ENCODE peak calls at places on chromosomes 6 and 20, in six cellular contexts. G is HepG2, K is GM12878, V is H1, B is K562, X is GM12891. C is an unnamed sample.

GRCh38 chr20:48823960-48824497 is 3.8 kb downstream of the PREX1 start:
- DNase-seq in G (no peak), K (peak; percentile 76), V (no peak), B (no peak), X (peak; percentile 48), C (peak; percentile 50)

GRCh38 chr20:46000571-46001145 is 8.1 kb upstream of the MMP9 start:
- DNase-seq in G (no peak), K (no peak), V (no peak), B (no peak), X (no peak), C (no peak)

GRCh38 chr6:45806172-45806571 is 209.5 kb downstream of the CLIC5 start:
- DNase-seq in G (no peak), K (no peak), V (no peak), B (no peak), X (no peak), C (no peak)

GRCh38 chr20:41848180-41848579 is 230.0 kb upstream of the CHD6 start:
- DNase-seq in G (peak; percentile 29), K (no peak), V (no peak), B (peak; percentile 24), X (no peak), C (no peak)

GRCh38 chr20:40494238-40494637 is 194.8 kb downstream of the MAFB start:
- DNase-seq in G (no peak), K (no peak), V (no peak), B (no peak), X (no peak), C (no peak)

GRCh38 chr20:4781211-4781610 is 59.5 kb downstream of the PRND start:
- DNase-seq in G (no peak), K (no peak), V (no peak), B (no peak), X (no peak), C (no peak)

GRCh38 chr6:36851632-36852031 is 12.4 kb upstream of the CPNE5 start:
- DNase-seq in G (no peak), K (no peak), V (no peak), B (no peak), X (no peak), C (no peak)

GRCh38 chr6:34460796-34461507 is 4.9 kb upstream of the PACSIN1 start:
- DNase-seq in G (no peak), K (no peak), V (no peak), B (no peak), X (no peak), C (no peak)

GRCh38 chr6:154482858-154483257 is 27.6 kb downstream of the CNKSR3 start:
- DNase-seq in G (no peak), K (no peak), V (no peak), B (no peak), X (no peak), C (no peak)

GRCh38 chr20:51365670-51366069 is 176.8 kb downstream of the NFATC2 start:
- DNase-seq in G (no peak), K (no peak), V (no peak), B (no peak), X (no peak), C (no peak)

GRCh38 chr20:57323034-57323433 is 6.6 kb upstream of the SPO11 start:
- DNase-seq in G (no peak), K (no peak), V (peak; percentile 55), B (no peak), X (no peak), C (no peak)

GRCh38 chr20:35598476-35598875 is 17.2 kb upstream of the SPAG4 start:
- DNase-seq in G (no peak), K (no peak), V (no peak), B (no peak), X (no peak), C (no peak)

GRCh38 chr6:28336284-28337024 is 506 bp upstream of the ZSCAN31 start:
- DNase-seq in G (peak; percentile 44), K (peak; percentile 53), V (no peak), B (peak; percentile 48), X (no peak), C (no peak)

GRCh38 chr6:159577564-159577963 is 115.5 kb downstream of the SOD2 start:
- DNase-seq in G (no peak), K (no peak), V (no peak), B (no peak), X (no peak), C (no peak)

GRCh38 chr6:167996424-167997199 is 859 bp upstream of the KIF25 start:
- DNase-seq in G (no peak), K (no peak), V (peak; percentile 79), B (no peak), X (no peak), C (no peak)

DNA sequence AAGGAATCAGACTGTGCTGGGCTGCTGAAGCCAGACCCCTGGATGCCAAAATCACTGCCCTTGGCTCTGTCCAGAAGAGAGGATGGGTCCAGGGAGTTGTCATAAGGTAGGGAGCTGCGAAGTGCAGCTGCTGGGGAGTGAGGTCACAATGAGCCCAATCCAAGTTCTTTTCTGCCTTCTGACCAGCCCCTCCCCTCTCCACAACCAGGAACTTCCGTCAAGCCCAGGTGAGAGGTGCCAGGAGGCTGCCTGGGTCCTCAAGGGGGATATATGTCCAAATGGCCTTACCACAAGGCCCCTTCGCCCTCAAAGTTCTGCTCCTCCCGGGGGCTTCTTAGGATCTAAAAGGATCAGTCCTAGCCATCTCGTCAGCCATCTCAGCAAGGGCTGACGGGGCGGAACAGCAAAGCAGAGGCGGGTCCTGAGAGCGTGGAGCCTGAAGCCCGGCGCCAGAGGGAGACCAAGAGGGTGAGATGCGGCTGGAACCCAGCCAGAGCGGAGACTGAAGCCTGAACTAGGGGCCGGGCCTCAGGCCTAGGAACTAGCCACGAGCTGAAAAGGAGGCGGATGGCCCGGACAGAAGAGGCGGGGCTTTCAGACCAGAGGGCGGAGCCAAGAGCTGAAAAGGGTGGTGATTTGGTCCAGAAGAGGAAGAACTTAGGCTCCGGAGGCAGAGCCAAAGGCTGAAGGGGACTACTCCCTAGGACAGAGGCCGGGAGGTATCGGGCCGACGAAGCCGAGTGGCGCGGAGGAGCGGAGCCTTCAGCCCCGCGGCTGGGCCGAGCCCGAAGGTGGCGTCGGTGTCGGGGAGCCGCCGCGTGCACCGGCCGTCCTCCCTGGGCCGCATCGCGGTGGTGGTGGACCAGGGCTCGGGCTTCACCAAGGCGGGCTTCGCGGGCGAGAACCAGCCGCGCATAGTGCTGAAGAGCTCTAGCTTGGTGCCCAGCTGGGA is at the start of gene ACTL10:
- DNase-seq in G (no peak), K (peak; percentile 91), V (peak; percentile 79), B (peak; percentile 82), X (peak; percentile 96), C (peak; percentile 93)
- TF ChIP-seq POLR2A in G (no peak), K (peak; percentile 79), V (no peak), B (peak; percentile 47), X (peak; percentile 52), C (peak; percentile 79)

DNA sequence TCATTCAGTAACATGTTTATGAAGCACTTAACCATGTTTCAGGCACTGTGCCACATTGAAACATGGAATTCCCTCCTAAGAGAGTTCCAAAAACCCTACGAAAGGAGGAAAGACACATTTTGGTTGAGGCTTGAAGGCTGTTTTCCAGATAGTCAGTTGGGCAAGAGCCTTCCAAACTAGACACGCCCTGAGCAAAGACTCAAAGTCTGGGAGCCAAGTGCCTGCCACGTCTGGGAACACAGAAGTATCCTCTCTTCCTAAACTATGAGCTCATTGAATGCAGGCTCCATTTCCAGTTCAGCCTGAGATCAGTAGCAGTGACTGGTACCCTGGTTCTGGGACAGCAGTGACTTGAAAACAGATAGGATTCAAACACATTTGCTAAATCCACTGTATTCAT is 74.5 kb upstream of the FAM8A1 start:
- DNase-seq in G (no peak), K (no peak), V (no peak), B (no peak), X (no peak), C (no peak)
- TF ChIP-seq TAF1 in G (no peak), K (no peak), V (no peak), B (no peak), X (no peak), C (no peak)

GRCh38 chr6:80004199-80005072 is at the start of gene TTK:
- DNase-seq in G (peak; percentile 93), K (peak; percentile 89), V (peak; percentile 88), B (peak; percentile 94), X (peak; percentile 66), C (peak; percentile 60)
- TF ChIP-seq POLR2A in G (peak; percentile 51), K (peak; percentile 77), V (no peak), B (peak; percentile 86), X (no peak), C (peak; percentile 54)

DNA sequence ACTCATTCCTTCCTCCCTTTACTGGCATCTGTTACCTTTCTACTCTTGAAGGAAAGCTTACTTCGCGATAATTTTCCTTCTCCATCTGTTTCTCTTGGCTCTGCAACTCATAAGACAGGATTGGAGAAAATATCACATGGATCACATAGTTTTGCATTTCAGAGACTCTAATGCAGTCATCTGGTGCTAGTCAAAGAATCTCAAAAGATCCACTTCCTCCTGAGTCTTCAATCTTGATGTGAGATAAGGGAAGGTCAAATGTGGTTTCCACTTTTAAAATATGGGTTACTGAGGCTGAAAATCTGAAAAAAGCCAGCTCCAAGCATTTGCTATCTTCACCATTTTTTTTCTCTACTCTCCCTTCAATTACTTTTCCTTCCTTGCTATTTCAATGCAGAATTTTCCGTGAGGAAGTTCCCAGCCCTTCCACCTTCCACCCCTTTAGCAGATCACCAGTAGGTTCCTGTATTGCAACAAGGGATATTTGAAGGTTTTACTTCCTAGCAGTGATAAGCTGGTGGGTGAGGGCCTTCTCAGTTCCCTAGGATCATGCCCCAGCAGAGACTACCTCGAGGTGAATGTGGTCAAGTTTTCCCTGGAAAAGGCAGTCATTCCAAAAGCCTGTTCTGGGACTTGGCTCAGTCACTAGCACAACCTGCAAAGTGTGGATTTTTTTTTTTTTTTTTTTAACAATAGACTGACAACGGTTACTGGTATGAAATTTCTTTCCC is 62.7 kb upstream of the LRRC1 start:
- DNase-seq in G (no peak), K (no peak), V (no peak), B (no peak), X (no peak), C (no peak)
- TF ChIP-seq TAF1 in G (no peak), K (no peak), V (no peak), B (no peak), X (no peak), C (no peak)

GRCh38 chr6:151447237-151447636 is 4.7 kb downstream of the RMND1 start:
- DNase-seq in G (no peak), K (no peak), V (no peak), B (no peak), X (no peak), C (no peak)

GRCh38 chr6:151451417-151451949 is 443 bp downstream of the RMND1 start:
- DNase-seq in G (no peak), K (no peak), V (no peak), B (no peak), X (no peak), C (no peak)

GRCh38 chr6:151452750-151453427 is 963 bp upstream of the RMND1 start:
- DNase-seq in G (no peak), K (no peak), V (no peak), B (no peak), X (no peak), C (no peak)

GRCh38 chr6:151448623-151449022 is 3.3 kb downstream of the RMND1 start:
- DNase-seq in G (no peak), K (no peak), V (no peak), B (no peak), X (no peak), C (no peak)

GRCh38 chr6:151451950-151452749 is at the start of gene RMND1:
- DNase-seq in G (peak; percentile 100), K (peak; percentile 99), V (peak; percentile 98), B (peak; percentile 99), X (peak; percentile 91), C (peak; percentile 90)
- TF ChIP-seq POLR2A in G (peak; percentile 96), K (peak; percentile 87), V (peak; percentile 84), B (peak; percentile 94), X (peak; percentile 71), C (peak; percentile 91)